ENCODE peak calls at places on chromosomes 1 and 21, in nine cellular contexts. N is hepatocyte, T is psoas muscle, J is aorta, K is neuronal stem cell, B is SJSA1, Y is tibial artery, C is IMR-90, S is transverse colon. Q is an unnamed sample. For H3K9me3, the result is how much of the 10 kb centered on the place peaks cover.

GRCh38 chr1:155061381-155062150 is 2.0 kb upstream of the EFNA4 start:
- DNase-seq in N (peak), J (peak), B (peak), T (peak), C (peak), Y (peak), S (peak), K (peak), Q (peak)

GRCh38 chr1:8145525-8145924 is 119.4 kb upstream of the ERRFI1 start:
- DNase-seq in J (no peak), Y (no peak), C (no peak), K (no peak), N (no peak), B (peak), T (no peak), S (no peak), Q (no peak)

GRCh38 chr1:91643431-91643830 is 142.8 kb downstream of the CDC7 start:
- DNase-seq in Y (no peak), J (no peak), S (no peak), T (no peak), N (no peak), K (no peak), B (no peak), C (no peak), Q (no peak)

GRCh38 chr1:54337034-54337433 is 69.2 kb downstream of the SSBP3 start:
- DNase-seq in J (no peak), T (no peak), Y (no peak), C (no peak), K (no peak), B (no peak), N (no peak), S (no peak), Q (no peak)

GRCh38 chr1:50995651-50996050 is 25.6 kb downstream of the CDKN2C start:
- DNase-seq in S (no peak), J (no peak), B (no peak), K (no peak), C (no peak), Y (no peak), N (no peak), T (no peak), Q (no peak)

GRCh38 chr1:201349091-201349490 is 28.4 kb downstream of the TNNT2 start:
- DNase-seq in Y (no peak), J (peak), S (no peak), T (no peak), N (no peak), K (no peak), B (no peak), C (no peak), Q (no peak)

GRCh38 chr1:107493111-107493716 is 352.4 kb downstream of the NTNG1 start:
- DNase-seq in C (no peak), N (no peak), B (no peak), T (no peak), Y (no peak), K (no peak), J (no peak), S (no peak), Q (no peak)

GRCh38 chr1:203197625-203198024 is 11.1 kb upstream of the CHI3L1 start:
- DNase-seq in C (peak), S (no peak), T (no peak), K (no peak), Y (no peak), J (no peak), B (no peak), N (peak), Q (no peak)

GRCh38 chr1:78892251-78892650 is 114.3 kb downstream of the ADGRL4 start:
- DNase-seq in N (no peak), Y (no peak), S (no peak), K (no peak), J (no peak), C (peak), B (no peak), T (no peak), Q (no peak)

GRCh38 chr1:8194481-8195227 is 123.3 kb upstream of the SLC45A1 start:
- DNase-seq in B (no peak), S (no peak), J (no peak), N (no peak), T (no peak), Y (no peak), C (peak), K (no peak), Q (no peak)

GRCh38 chr1:57966751-57967406 is 543.0 kb upstream of the DAB1 start:
- DNase-seq in S (no peak), C (no peak), T (no peak), J (no peak), K (peak), Y (no peak), B (no peak), N (peak), Q (no peak)

GRCh38 chr1:94992863-94993563 is 66.1 kb upstream of the CNN3 start:
- DNase-seq in T (no peak), S (no peak), N (no peak), B (no peak), Y (no peak), J (no peak), C (no peak), K (no peak), Q (no peak)

GRCh38 chr1:201265771-201266170 is 17.5 kb upstream of the PKP1 start:
- DNase-seq in S (no peak), T (no peak), Y (no peak), N (no peak), B (no peak), K (no peak), J (no peak), C (peak), Q (no peak)

GRCh38 chr21:30227128-30227527 is 11.2 kb upstream of the CLDN8 start:
- DNase-seq in S (no peak), T (no peak), Y (no peak), K (no peak), C (no peak), N (no peak), B (no peak), J (no peak), Q (no peak)

GRCh38 chr1:179228783-179229213 is 679 bp downstream of the ABL2 start:
- DNase-seq in T (peak), K (peak), B (peak), J (peak), N (peak), S (peak), Y (peak), C (peak), Q (peak)

GRCh38 chr1:156942576-156942975 is 22.1 kb downstream of the LRRC71 start:
- DNase-seq in S (no peak), Y (no peak), K (no peak), C (no peak), T (no peak), N (no peak), B (no peak), J (no peak), Q (no peak)

GRCh38 chr1:40592107-40592773 is 60.8 kb downstream of the ZNF684 start:
- DNase-seq in K (no peak), T (no peak), S (no peak), B (no peak), Y (no peak), N (peak), J (no peak), C (peak), Q (peak)

GRCh38 chr1:190737191-190737590 is 259.5 kb upstream of the BRINP3 start:
- DNase-seq in K (no peak), N (no peak), C (no peak), T (no peak), Y (no peak), B (no peak), J (no peak), S (no peak), Q (no peak)

GRCh38 chr1:155940531-155940992 is 876 bp upstream of the RXFP4 start:
- DNase-seq in C (peak), T (no peak), B (no peak), K (no peak), Y (peak), S (peak), J (no peak), N (no peak), Q (peak)

GRCh38 chr1:205451759-205452164 is 4.1 kb downstream of the BLACAT1 start:
- DNase-seq in B (no peak), K (no peak), Y (no peak), J (no peak), C (no peak), T (no peak), N (no peak), S (no peak), Q (no peak)

GRCh38 chr1:117210831-117211261 is at the start of gene VTCN1:
- DNase-seq in C (no peak), N (peak), K (no peak), J (no peak), S (peak), Y (no peak), T (no peak), B (no peak), Q (peak)

GRCh38 chr1:39196244-39197215 is 8.0 kb upstream of the MACF1 start:
- DNase-seq in J (no peak), Y (no peak), K (no peak), N (no peak), S (peak), B (no peak), C (peak), T (no peak), Q (no peak)

GRCh38 chr21:22044431-22044830 is 1046.2 kb downstream of the NCAM2 start:
- DNase-seq in Y (no peak), K (no peak), J (no peak), B (no peak), S (no peak), C (no peak), T (no peak), N (no peak), Q (no peak)

GRCh38 chr1:167541610-167542009 is 12.0 kb downstream of the CREG1 start:
- DNase-seq in N (no peak), J (no peak), T (no peak), K (no peak), B (no peak), Y (no peak), S (no peak), C (peak), Q (no peak)

GRCh38 chr21:19275065-19275464 is 871.5 kb upstream of the TMPRSS15 start:
- DNase-seq in Y (no peak), T (no peak), J (no peak), K (no peak), B (no peak), C (no peak), S (no peak), N (no peak), Q (no peak)
- H3K9me3 ChIP-seq in Y (under half), T (under half), J (under half), K (under half), B (under half), C (under half), S (under half), N (under half), Q (under half)

GRCh38 chr1:177165069-177165439 is 542 bp upstream of the ASTN1 start:
- DNase-seq in Y (no peak), C (no peak), B (no peak), K (no peak), S (no peak), N (no peak), T (no peak), J (no peak), Q (no peak)

GRCh38 chr1:177163844-177164379 is 600 bp downstream of the ASTN1 start:
- DNase-seq in J (no peak), B (no peak), T (no peak), C (no peak), N (no peak), Y (no peak), K (no peak), S (no peak), Q (no peak)

GRCh38 chr1:177164380-177165068 is at the start of gene ASTN1:
- DNase-seq in K (peak), C (no peak), N (no peak), J (no peak), Y (no peak), T (no peak), B (no peak), S (no peak), Q (no peak)
- H3K9me3 ChIP-seq in K (under half), C (under half), N (under half), J (under half), Y (under half), T (under half), B (under half), S (under half), Q (under half)

GRCh38 chr1:4630561-4630960 is 23.8 kb upstream of the AJAP1 start:
- DNase-seq in N (no peak), T (no peak), Y (no peak), S (no peak), J (no peak), K (no peak), B (no peak), C (no peak), Q (no peak)
- H3K9me3 ChIP-seq in N (under half), T (under half), Y (under half), S (under half), J (under half), K (under half), B (under half), C (under half), Q (under half)

GRCh38 chr1:88291902-88292301 is 392.2 kb upstream of the PKN2 start:
- DNase-seq in S (no peak), N (no peak), Y (no peak), C (no peak), B (no peak), K (no peak), T (no peak), J (no peak), Q (no peak)

GRCh38 chr1:88293791-88294190 is 390.3 kb upstream of the PKN2 start:
- DNase-seq in C (no peak), S (no peak), J (no peak), N (no peak), K (no peak), Y (no peak), B (no peak), T (no peak), Q (no peak)

GRCh38 chr1:88300864-88301263 is 383.2 kb upstream of the PKN2 start:
- DNase-seq in S (no peak), N (no peak), C (no peak), K (no peak), J (no peak), Y (no peak), B (no peak), T (no peak), Q (no peak)

GRCh38 chr1:88296227-88297010 is 387.7 kb upstream of the PKN2 start:
- DNase-seq in N (no peak), K (no peak), Y (no peak), T (no peak), B (no peak), C (no peak), J (no peak), S (no peak), Q (no peak)
- H3K9me3 ChIP-seq in N (under half), K (under half), Y (under half), T (under half), B (under half), C (under half), J (under half), S (under half), Q (under half)

GRCh38 chr1:152441756-152442155 is 27.7 kb upstream of the CRNN start:
- DNase-seq in J (no peak), B (no peak), Y (no peak), N (no peak), C (no peak), T (no peak), K (no peak), S (no peak), Q (no peak)
- H3K9me3 ChIP-seq in J (under half), B (under half), Y (under half), N (under half), C (under half), T (under half), K (half or more), S (under half), Q (under half)

GRCh38 chr1:218462116-218462515 is 117.0 kb downstream of the TGFB2 start:
- DNase-seq in B (no peak), K (no peak), N (no peak), S (no peak), J (no peak), Y (no peak), T (no peak), C (no peak), Q (no peak)
- H3K9me3 ChIP-seq in B (under half), K (under half), N (under half), S (under half), J (under half), Y (under half), T (under half), C (under half), Q (under half)

GRCh38 chr1:238115852-238116251 is 225.1 kb upstream of the ZP4 start:
- DNase-seq in T (no peak), S (no peak), J (no peak), B (no peak), N (no peak), K (no peak), Y (no peak), C (no peak), Q (no peak)

GRCh38 chr1:238111081-238111480 is 220.4 kb upstream of the ZP4 start:
- DNase-seq in Y (no peak), K (no peak), N (no peak), T (no peak), J (no peak), B (no peak), C (no peak), S (no peak), Q (no peak)

GRCh38 chr1:238108417-238108816 is 217.7 kb upstream of the ZP4 start:
- DNase-seq in S (no peak), C (no peak), T (no peak), B (no peak), K (no peak), J (no peak), Y (no peak), N (no peak), Q (no peak)

GRCh38 chr1:238111521-238111920 is 220.8 kb upstream of the ZP4 start:
- DNase-seq in N (no peak), B (no peak), T (no peak), Y (no peak), C (no peak), J (no peak), S (no peak), K (no peak), Q (no peak)

DNA sequence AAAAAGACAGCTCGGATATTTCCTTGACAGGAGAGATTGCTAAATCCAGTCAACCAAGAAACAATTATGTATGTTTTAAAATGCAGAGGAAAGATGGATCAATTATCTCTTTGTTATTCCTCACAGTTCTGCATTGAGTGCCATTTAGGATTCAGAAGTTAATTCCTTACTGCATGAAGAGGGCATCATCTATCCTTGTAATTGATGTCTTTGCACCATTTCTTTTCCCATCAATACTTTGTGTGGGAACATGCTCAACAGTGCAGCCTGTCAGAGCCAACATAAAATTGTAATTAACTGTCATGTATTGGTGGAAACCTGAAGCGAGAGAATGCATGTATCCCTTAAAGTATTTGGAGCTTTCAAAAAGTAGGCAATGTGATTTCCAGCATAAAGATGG is 222.5 kb upstream of the ZP4 start:
- DNase-seq in N (no peak), T (no peak), Y (no peak), B (no peak), K (no peak), J (no peak), C (no peak), S (no peak), Q (no peak)
- H3K9me3 ChIP-seq in N (under half), T (under half), Y (under half), B (under half), K (under half), J (under half), C (under half), S (under half), Q (under half)

DNA sequence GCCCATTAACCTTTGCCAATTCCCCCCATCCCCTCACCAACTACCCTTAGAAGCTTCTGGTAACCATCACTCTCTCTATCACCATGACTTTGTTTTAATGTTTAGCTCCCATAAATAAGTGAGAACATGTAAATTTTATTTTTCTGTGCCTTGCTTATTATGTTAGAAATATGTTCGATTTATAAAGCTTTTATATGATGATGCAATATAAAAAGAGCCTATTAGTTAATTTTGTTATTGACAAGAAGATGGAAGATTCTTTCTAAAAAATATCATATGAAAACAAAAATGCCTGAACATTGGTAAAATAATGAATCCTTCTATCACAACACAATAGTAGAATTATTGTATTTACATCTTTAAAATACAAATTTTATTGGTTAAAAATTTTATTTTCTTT is 836.1 kb upstream of the TMPRSS15 start:
- DNase-seq in S (no peak), Y (no peak), B (no peak), J (no peak), T (no peak), N (no peak), K (no peak), C (no peak), Q (no peak)
- H3K9me3 ChIP-seq in S (under half), Y (under half), B (under half), J (under half), T (under half), N (under half), K (under half), C (under half), Q (under half)